ENCODE peak calls at places on chromosomes 4 and X, in five cellular contexts. A, Y, Q, W and H are unnamed samples.

GRCh38 chrX:40809210-40809609 is 73.9 kb upstream of the MED14 start:
- DNase-seq in W (no peak), Q (no peak), Y (peak; percentile 15), A (no peak), H (peak; percentile 11)

GRCh38 chr4:98577956-98578355 is 80.5 kb downstream of the TSPAN5 start:
- DNase-seq in Y (peak; percentile 48), W (no peak), Q (no peak), A (no peak), H (no peak)

GRCh38 chrX:19334945-19335626 is 8.6 kb upstream of the PDHA1 start:
- DNase-seq in Y (no peak), A (no peak), W (peak; percentile 30), Q (no peak), H (peak; percentile 31)

GRCh38 chr4:121551271-121551670 is 145.5 kb downstream of the ANXA5 start:
- DNase-seq in W (no peak), Q (no peak), Y (no peak), A (no peak), H (no peak)

GRCh38 chr4:71130827-71131603 is 137.6 kb downstream of the DCK start:
- DNase-seq in Y (peak; percentile 76), Q (no peak), W (no peak), A (no peak), H (peak; percentile 30)

GRCh38 chrX:1576201-1577101 is 15.0 kb upstream of the AKAP17A start:
- DNase-seq in Y (no peak), Q (no peak), W (no peak), A (no peak), H (no peak)

GRCh38 chrX:139518475-139518874 is 12.1 kb upstream of the F9 start:
- DNase-seq in Y (no peak), W (no peak), Q (no peak), A (no peak), H (no peak)

GRCh38 chrX:50081282-50081955 is 119.4 kb downstream of the AKAP4 start:
- DNase-seq in Q (peak; percentile 21), Y (peak; percentile 26), W (peak; percentile 56), A (peak; percentile 22), H (peak; percentile 19)

GRCh38 chr4:40675166-40675565 is 45.5 kb upstream of the RBM47 start:
- DNase-seq in A (no peak), Q (no peak), Y (no peak), W (no peak), H (no peak)

GRCh38 chr4:67785528-67785927 is 31.3 kb upstream of the GNRHR start:
- DNase-seq in Q (no peak), Y (no peak), W (no peak), A (no peak), H (no peak)

GRCh38 chrX:13647709-13648212 is 5.2 kb upstream of the TCEANC start:
- DNase-seq in Y (no peak), A (peak; percentile 75), W (peak; percentile 85), Q (peak; percentile 40), H (peak; percentile 89)